ENCODE peak calls at places on chromosomes 16 and 17, in four cellular contexts. G, M, X and N are unnamed samples.
A peak's percentile ranks its signal among the peaks of the same experiment; 100 is the strongest.

GRCh38 chr17:8470447-8471047 is 34.9 kb downstream of the NDEL1 start:
- DNase-seq in G (no peak), X (peak; percentile 33), M (no peak), N (no peak)

GRCh38 chr17:49941427-49941826 is 27.6 kb upstream of the DLX4 start:
- DNase-seq in M (no peak), X (no peak), G (no peak), N (no peak)

GRCh38 chr16:29816694-29817441 is 916 bp downstream of the PAGR1 start:
- DNase-seq in X (peak; percentile 67), G (no peak), M (peak; percentile 71), N (no peak)

GRCh38 chr16:46898006-46898405 is 13.8 kb downstream of the GPT2 start:
- DNase-seq in M (no peak), X (no peak), G (no peak), N (no peak)

GRCh38 chr16:70496513-70496912 is 26.8 kb downstream of the COG4 start:
- DNase-seq in X (no peak), G (no peak), M (no peak), N (no peak)

GRCh38 chr17:40598928-40599627 is 33.8 kb upstream of the CCR7 start:
- DNase-seq in X (no peak), G (no peak), M (no peak), N (peak; percentile 82)

GRCh38 chr17:55769625-55770000 is 18.8 kb downstream of the PCTP start:
- DNase-seq in X (no peak), M (no peak), G (no peak), N (no peak)

GRCh38 chr16:85612801-85613608 is at the start of gene GSE1:
- DNase-seq in X (peak; percentile 97), M (peak; percentile 93), G (peak; percentile 82), N (peak; percentile 50)

GRCh38 chr17:40563371-40564052 is 1.8 kb downstream of the CCR7 start:
- DNase-seq in X (peak; percentile 26), M (no peak), G (no peak), N (no peak)